ENCODE peak calls at places on chromosomes 4 and X, in eight cellular contexts. A is RWPE1; W is bronchial epithelial cell; P is SW 1271; T is amniotic stem cell; J is iPS-NIHi11; G is effector memory CD4-positive, alpha-beta T cell; U is GM10248. Q is an unnamed sample.

GRCh38 chr4:6727081-6727942 is 11.3 kb downstream of the BLOC1S4 start:
- DNase-seq in A (no peak), W (no peak), P (no peak), T (no peak), J (peak), G (no peak), U (no peak), Q (no peak)

GRCh38 chr4:165627128-165627527 is 245.9 kb upstream of the TLL1 start:
- DNase-seq in A (no peak), W (no peak), P (no peak), T (no peak), J (no peak), G (no peak), U (no peak), Q (no peak)

GRCh38 chr4:57074753-57075152 is 35.4 kb downstream of the IGFBP7 start:
- DNase-seq in A (peak), W (peak), P (peak), T (peak), J (no peak), G (no peak), U (no peak), Q (peak)

GRCh38 chr4:83929550-83929949 is 393.6 kb downstream of the GPAT3 start:
- DNase-seq in A (no peak), W (peak), P (no peak), T (no peak), J (no peak), G (no peak), U (no peak), Q (peak)

GRCh38 chr4:87410157-87410556 is 12.2 kb upstream of the NUDT9 start:
- DNase-seq in A (no peak), W (no peak), P (no peak), T (no peak), J (no peak), G (no peak), U (no peak), Q (no peak)

GRCh38 chrX:9928083-9928482 is 39.1 kb upstream of the CLDN34 start:
- DNase-seq in A (no peak), W (no peak), P (no peak), T (no peak), J (peak), G (no peak), U (no peak), Q (no peak)

GRCh38 chr4:21211836-21212235 is 511.6 kb downstream of the PACRGL start:
- DNase-seq in A (no peak), W (no peak), P (no peak), T (no peak), J (no peak), G (no peak), U (no peak), Q (no peak)

GRCh38 chr4:5821665-5822358 is 71.1 kb downstream of the CRMP1 start:
- DNase-seq in A (no peak), W (no peak), P (no peak), T (no peak), J (peak), G (no peak), U (no peak), Q (no peak)

GRCh38 chrX:71067727-71068051 is 445 bp downstream of the SNX12 start:
- DNase-seq in A (no peak), W (no peak), P (peak), T (no peak), J (no peak), G (no peak), U (no peak), Q (no peak)

GRCh38 chr4:76954489-76954888 is 4.9 kb downstream of the SEPTIN11 start:
- DNase-seq in A (no peak), W (no peak), P (no peak), T (no peak), J (no peak), G (no peak), U (no peak), Q (peak)

GRCh38 chr4:186624951-186625350 is 69.6 kb upstream of the MTNR1A start:
- DNase-seq in A (no peak), W (no peak), P (peak), T (peak), J (no peak), G (no peak), U (no peak), Q (peak)

Q was measured in kidney tubule cell.